ENCODE peak calls at places on chromosomes 1 and 21, in nine cellular contexts. D is kidney epithelial cell, K is K562, V is upper lobe of right lung, R is GM23338, J is endodermal cell, A is A549, L is psoas muscle, O is brain microvascular endothelial cell. B is an unnamed sample.
A peak's percentile ranks its signal among the peaks of the same experiment; 100 is the strongest.

GRCh38 chr1:230210326-230210978 is 143.4 kb downstream of the GALNT2 start:
- DNase-seq in D (no peak), K (no peak), V (no peak), R (no peak), J (no peak), A (no peak), L (no peak), O (no peak), B (no peak)

GRCh38 chr1:214285622-214286440 is 4.9 kb downstream of the SMYD2 start:
- DNase-seq in D (no peak), K (no peak), V (no peak), R (no peak), J (no peak), A (no peak), L (no peak), O (no peak), B (no peak)

GRCh38 chr1:153636312-153636711 is 2.4 kb downstream of the CHTOP start:
- DNase-seq in D (no peak), K (no peak), V (peak; percentile 2), R (no peak), J (no peak), A (no peak), L (no peak), O (no peak), B (no peak)

GRCh38 chr1:20371411-20371810 is 80.7 kb downstream of the VWA5B1 start:
- DNase-seq in D (no peak), K (no peak), V (no peak), R (peak; percentile 70), J (peak; percentile 84), A (no peak), L (no peak), O (no peak), B (no peak)

GRCh38 chr1:51236548-51237312 is 657 bp downstream of the RNF11 start:
- DNase-seq in D (no peak), K (peak; percentile 52), V (peak; percentile 76), R (peak; percentile 50), J (peak; percentile 78), A (no peak), L (peak; percentile 38), O (peak; percentile 58), B (no peak)

GRCh38 chr1:6794164-6794563 is 8.9 kb downstream of the CAMTA1 start:
- DNase-seq in D (no peak), K (no peak), V (no peak), R (peak; percentile 41), J (no peak), A (peak; percentile 53), L (no peak), O (no peak), B (peak; percentile 62)

GRCh38 chr1:165056914-165057313 is 299.6 kb downstream of the LMX1A start:
- DNase-seq in D (no peak), K (no peak), V (no peak), R (no peak), J (no peak), A (no peak), L (no peak), O (no peak), B (no peak)

GRCh38 chr1:229817936-229818335 is 191.9 kb downstream of the URB2 start:
- DNase-seq in D (no peak), K (no peak), V (no peak), R (no peak), J (no peak), A (no peak), L (no peak), O (no peak), B (no peak)

GRCh38 chr1:157969693-157970485 is 23.6 kb upstream of the KIRREL1 start:
- DNase-seq in D (no peak), K (peak; percentile 35), V (no peak), R (peak; percentile 84), J (peak; percentile 84), A (peak; percentile 72), L (peak; percentile 20), O (peak; percentile 84), B (peak; percentile 86)

GRCh38 chr21:44349847-44350772 is 3.3 kb upstream of the TRPM2 start:
- DNase-seq in D (no peak), K (no peak), V (no peak), R (peak; percentile 62), J (no peak), A (no peak), L (no peak), O (no peak), B (no peak)

GRCh38 chr1:245366886-245367285 is 212.1 kb downstream of the KIF26B start:
- DNase-seq in D (no peak), K (no peak), V (no peak), R (no peak), J (peak; percentile 16), A (no peak), L (no peak), O (no peak), B (no peak)

GRCh38 chr21:38258803-38259485 is 2.2 kb downstream of the KCNJ15 start:
- DNase-seq in D (no peak), K (no peak), V (no peak), R (no peak), J (no peak), A (peak; percentile 87), L (no peak), O (peak; percentile 69), B (no peak)

GRCh38 chr1:201360486-201360885 is 17.0 kb downstream of the TNNT2 start:
- DNase-seq in D (no peak), K (no peak), V (peak; percentile 39), R (no peak), J (peak; percentile 39), A (no peak), L (no peak), O (no peak), B (no peak)

GRCh38 chr1:226549094-226549936 is 751 bp downstream of the STUM start:
- DNase-seq in D (no peak), K (no peak), V (no peak), R (peak; percentile 46), J (peak; percentile 70), A (no peak), L (peak; percentile 20), O (no peak), B (no peak)

GRCh38 chr1:151790071-151790939 is at the start of gene TDRKH:
- DNase-seq in D (peak; percentile 99), K (peak; percentile 100), V (peak; percentile 99), R (peak; percentile 99), J (peak; percentile 99), A (peak; percentile 99), L (peak; percentile 99), O (peak; percentile 100), B (peak; percentile 99)

GRCh38 chr1:207454046-207454964 is at the start of gene CR2:
- DNase-seq in D (no peak), K (peak; percentile 64), V (peak; percentile 74), R (peak; percentile 93), J (peak; percentile 92), A (peak; percentile 4), L (peak; percentile 19), O (no peak), B (no peak)
- TF ChIP-seq CTCF in D (peak; percentile 43), K (peak; percentile 64), V (peak; percentile 27), R (peak; percentile 76), J (peak; percentile 78), A (peak; percentile 14), L (no peak), O (peak; percentile 18), B (no peak)

DNA sequence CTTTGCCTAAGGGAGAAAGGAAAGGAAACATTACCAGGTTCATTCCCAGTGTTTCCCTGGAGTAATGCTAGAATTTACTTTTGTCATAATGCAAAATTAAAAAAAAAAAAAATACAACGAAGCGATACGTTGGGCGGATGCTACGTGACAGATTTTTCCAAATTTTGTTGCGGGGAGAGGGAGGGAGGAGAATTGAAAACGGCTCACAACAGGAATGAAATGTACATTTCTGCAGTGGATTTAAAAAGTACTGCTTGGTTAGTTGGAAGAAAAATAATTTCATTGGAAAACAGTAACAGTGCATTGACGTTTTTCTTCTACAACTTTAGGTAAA is 157.5 kb downstream of the RUNX1 start:
- DNase-seq in D (no peak), K (no peak), V (no peak), R (no peak), J (no peak), A (no peak), L (no peak), O (no peak), B (no peak)
- H3K4me3 ChIP-seq in D (peak overlapping the region; percentile 41), K (no peak overlapping the region), V (no peak overlapping the region), R (peak overlapping the region; percentile 67), J (peak overlapping the region; percentile 87), A (peak overlapping the region; percentile 72), L (peak overlapping the region; percentile 87), O (peak overlapping the region; percentile 60), B (peak overlapping the region; percentile 89)

GRCh38 chr1:46342677-46343350 is 2.2 kb downstream of the NSUN4 start:
- DNase-seq in D (no peak), K (no peak), V (no peak), R (no peak), J (no peak), A (no peak), L (no peak), O (no peak), B (no peak)

GRCh38 chr1:46343351-46343695 is 2.7 kb downstream of the NSUN4 start:
- DNase-seq in D (no peak), K (no peak), V (no peak), R (no peak), J (no peak), A (no peak), L (no peak), O (no peak), B (no peak)

GRCh38 chr1:46343705-46344104 is 3.1 kb downstream of the NSUN4 start:
- DNase-seq in D (no peak), K (no peak), V (no peak), R (no peak), J (no peak), A (no peak), L (no peak), O (no peak), B (no peak)

GRCh38 chr1:46341222-46342083 is 846 bp downstream of the NSUN4 start:
- DNase-seq in D (no peak), K (no peak), V (peak; percentile 65), R (no peak), J (peak; percentile 60), A (no peak), L (peak; percentile 34), O (no peak), B (no peak)

GRCh38 chr1:46342084-46342656 is 1.6 kb downstream of the NSUN4 start:
- DNase-seq in D (no peak), K (peak; percentile 39), V (no peak), R (peak; percentile 51), J (peak; percentile 67), A (peak; percentile 28), L (no peak), O (peak; percentile 52), B (peak; percentile 36)
- TF ChIP-seq CTCF in D (peak; percentile 50), K (peak; percentile 32), V (peak; percentile 15), R (peak; percentile 30), J (peak; percentile 65), A (no peak), L (no peak), O (peak; percentile 68), B (peak; percentile 49)

GRCh38 chr1:182110635-182111034 is 49.1 kb upstream of the ZNF648 start:
- DNase-seq in D (no peak), K (no peak), V (no peak), R (no peak), J (peak; percentile 60), A (no peak), L (no peak), O (no peak), B (no peak)
- H3K4me3 ChIP-seq in D (no peak overlapping the region), K (no peak overlapping the region), V (no peak overlapping the region), R (no peak overlapping the region), J (no peak overlapping the region), A (no peak overlapping the region), L (no peak overlapping the region), O (no peak overlapping the region), B (no peak overlapping the region)

DNA sequence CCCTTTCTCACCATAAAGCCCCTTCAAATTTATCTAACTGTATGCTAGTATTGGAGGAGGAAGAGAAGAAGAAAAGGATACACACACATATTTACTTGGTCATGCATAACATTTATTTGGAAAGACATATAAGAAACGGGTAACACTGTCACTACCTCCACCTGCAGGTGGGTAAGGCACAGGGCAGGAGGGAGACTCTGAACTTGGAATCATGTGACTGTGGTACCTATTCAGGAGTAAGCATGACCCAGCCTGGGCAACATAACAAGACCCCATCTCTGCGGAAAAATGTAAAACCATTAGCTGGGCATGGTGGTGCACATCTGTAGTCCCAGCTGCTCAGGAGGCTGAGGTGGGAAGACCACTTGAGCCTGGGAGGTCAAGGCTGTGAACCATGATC is 1.4 kb upstream of the PADI6 start:
- DNase-seq in D (no peak), K (peak; percentile 46), V (no peak), R (peak; percentile 75), J (no peak), A (peak; percentile 42), L (no peak), O (no peak), B (no peak)
- TF ChIP-seq CTCF in D (peak; percentile 51), K (peak; percentile 52), V (no peak), R (peak; percentile 75), J (peak; percentile 77), A (peak; percentile 22), L (no peak), O (peak; percentile 40), B (peak; percentile 42)